ENCODE peak calls at places on chromosomes 7 and 10, in six cellular contexts. One of them, this sample, is unnamed.

GRCh38 chr7:20310963-20311742 is 19.5 kb upstream of the ITGB8 start:
- DNase-seq in mammary epithelial cell: peak
- DNase-seq in upper lobe of right lung: no peak
- DNase-seq in psoas muscle: no peak
- DNase-seq in CD4-positive, alpha-beta T cell: no peak
- DNase-seq in H9: no peak
- DNase-seq in this sample: no peak

GRCh38 chr10:14372616-14373015 is 41.9 kb upstream of the FRMD4A start:
- DNase-seq in mammary epithelial cell: no peak
- DNase-seq in upper lobe of right lung: no peak
- DNase-seq in psoas muscle: no peak
- DNase-seq in CD4-positive, alpha-beta T cell: no peak
- DNase-seq in H9: no peak
- DNase-seq in this sample: no peak

GRCh38 chr10:101774589-101775272 is 1.2 kb downstream of the FGF8 start:
- DNase-seq in mammary epithelial cell: no peak
- DNase-seq in upper lobe of right lung: peak
- DNase-seq in psoas muscle: no peak
- DNase-seq in CD4-positive, alpha-beta T cell: no peak
- DNase-seq in H9: peak
- DNase-seq in this sample: no peak

GRCh38 chr7:65436163-65436562 is 62.5 kb downstream of the ZNF92 start:
- DNase-seq in mammary epithelial cell: no peak
- DNase-seq in upper lobe of right lung: no peak
- DNase-seq in psoas muscle: no peak
- DNase-seq in CD4-positive, alpha-beta T cell: no peak
- DNase-seq in H9: no peak
- DNase-seq in this sample: no peak

GRCh38 chr7:101990811-101991418 is 173.5 kb downstream of the CUX1 start:
- DNase-seq in mammary epithelial cell: no peak
- DNase-seq in upper lobe of right lung: no peak
- DNase-seq in psoas muscle: no peak
- DNase-seq in CD4-positive, alpha-beta T cell: no peak
- DNase-seq in H9: no peak
- DNase-seq in this sample: no peak

GRCh38 chr7:149883452-149883861 is 9.7 kb downstream of the ATP6V0E2 start:
- DNase-seq in mammary epithelial cell: peak
- DNase-seq in upper lobe of right lung: peak
- DNase-seq in psoas muscle: peak
- DNase-seq in CD4-positive, alpha-beta T cell: no peak
- DNase-seq in H9: peak
- DNase-seq in this sample: peak

GRCh38 chr10:73920084-73920483 is 9.2 kb downstream of the PLAU start:
- DNase-seq in mammary epithelial cell: peak
- DNase-seq in upper lobe of right lung: no peak
- DNase-seq in psoas muscle: peak
- DNase-seq in CD4-positive, alpha-beta T cell: no peak
- DNase-seq in H9: no peak
- DNase-seq in this sample: no peak

GRCh38 chr7:147022056-147022455 is 905.5 kb downstream of the CNTNAP2 start:
- DNase-seq in mammary epithelial cell: no peak
- DNase-seq in upper lobe of right lung: no peak
- DNase-seq in psoas muscle: no peak
- DNase-seq in CD4-positive, alpha-beta T cell: no peak
- DNase-seq in H9: no peak
- DNase-seq in this sample: no peak

GRCh38 chr10:93068411-93069244 is 5.1 kb upstream of the CYP26A1 start:
- DNase-seq in mammary epithelial cell: peak
- DNase-seq in upper lobe of right lung: no peak
- DNase-seq in psoas muscle: no peak
- DNase-seq in CD4-positive, alpha-beta T cell: no peak
- DNase-seq in H9: peak
- DNase-seq in this sample: no peak

GRCh38 chr10:38118072-38118807 is 24.1 kb downstream of the ZNF37A start:
- DNase-seq in mammary epithelial cell: no peak
- DNase-seq in upper lobe of right lung: no peak
- DNase-seq in psoas muscle: no peak
- DNase-seq in CD4-positive, alpha-beta T cell: no peak
- DNase-seq in H9: no peak
- DNase-seq in this sample: no peak

GRCh38 chr7:81956520-81956919 is 186.7 kb upstream of the HGF start:
- DNase-seq in mammary epithelial cell: no peak
- DNase-seq in upper lobe of right lung: no peak
- DNase-seq in psoas muscle: no peak
- DNase-seq in CD4-positive, alpha-beta T cell: no peak
- DNase-seq in H9: no peak
- DNase-seq in this sample: no peak

GRCh38 chr10:35574924-35575352 is 30.2 kb upstream of the GJD4 start:
- DNase-seq in mammary epithelial cell: no peak
- DNase-seq in upper lobe of right lung: no peak
- DNase-seq in psoas muscle: no peak
- DNase-seq in CD4-positive, alpha-beta T cell: no peak
- DNase-seq in H9: peak
- DNase-seq in this sample: no peak

GRCh38 chr10:61066661-61067353 is 122.8 kb upstream of the RHOBTB1 start:
- DNase-seq in mammary epithelial cell: no peak
- DNase-seq in upper lobe of right lung: no peak
- DNase-seq in psoas muscle: no peak
- DNase-seq in CD4-positive, alpha-beta T cell: no peak
- DNase-seq in H9: no peak
- DNase-seq in this sample: no peak

GRCh38 chr10:102596506-102596971 is 47.7 kb upstream of the TRIM8 start:
- DNase-seq in mammary epithelial cell: peak
- DNase-seq in upper lobe of right lung: no peak
- DNase-seq in psoas muscle: no peak
- DNase-seq in CD4-positive, alpha-beta T cell: no peak
- DNase-seq in H9: peak
- DNase-seq in this sample: no peak

GRCh38 chr7:38318803-38319416 is 45.5 kb upstream of the TARP start:
- DNase-seq in mammary epithelial cell: peak
- DNase-seq in upper lobe of right lung: no peak
- DNase-seq in psoas muscle: no peak
- DNase-seq in CD4-positive, alpha-beta T cell: no peak
- DNase-seq in H9: peak
- DNase-seq in this sample: peak

GRCh38 chr7:31458203-31458602 is 55.7 kb upstream of the ITPRID1 start:
- DNase-seq in mammary epithelial cell: no peak
- DNase-seq in upper lobe of right lung: no peak
- DNase-seq in psoas muscle: no peak
- DNase-seq in CD4-positive, alpha-beta T cell: no peak
- DNase-seq in H9: no peak
- DNase-seq in this sample: no peak

GRCh38 chr10:77351386-77351785 is 286.2 kb downstream of the KCNMA1 start:
- DNase-seq in mammary epithelial cell: no peak
- DNase-seq in upper lobe of right lung: no peak
- DNase-seq in psoas muscle: no peak
- DNase-seq in CD4-positive, alpha-beta T cell: no peak
- DNase-seq in H9: no peak
- DNase-seq in this sample: no peak

GRCh38 chr7:73738612-73739386 is at the start of gene ABHD11:
- DNase-seq in mammary epithelial cell: peak
- DNase-seq in upper lobe of right lung: peak
- DNase-seq in psoas muscle: peak
- DNase-seq in CD4-positive, alpha-beta T cell: peak
- DNase-seq in H9: peak
- DNase-seq in this sample: peak

GRCh38 chr7:22564511-22565045 is 64.6 kb upstream of the STEAP1B start:
- DNase-seq in mammary epithelial cell: peak
- DNase-seq in upper lobe of right lung: no peak
- DNase-seq in psoas muscle: peak
- DNase-seq in CD4-positive, alpha-beta T cell: no peak
- DNase-seq in H9: no peak
- DNase-seq in this sample: no peak

GRCh38 chr7:47836513-47837202 is 111.6 kb downstream of the PKD1L1 start:
- DNase-seq in mammary epithelial cell: no peak
- DNase-seq in upper lobe of right lung: no peak
- DNase-seq in psoas muscle: no peak
- DNase-seq in CD4-positive, alpha-beta T cell: no peak
- DNase-seq in H9: no peak
- DNase-seq in this sample: peak

GRCh38 chr7:111374027-111374426 is 188.3 kb downstream of the IMMP2L start:
- DNase-seq in mammary epithelial cell: no peak
- DNase-seq in upper lobe of right lung: no peak
- DNase-seq in psoas muscle: no peak
- DNase-seq in CD4-positive, alpha-beta T cell: no peak
- DNase-seq in H9: no peak
- DNase-seq in this sample: no peak

GRCh38 chr7:93053946-93054943 is 63.5 kb downstream of the SAMD9 start:
- DNase-seq in mammary epithelial cell: no peak
- DNase-seq in upper lobe of right lung: no peak
- DNase-seq in psoas muscle: peak
- DNase-seq in CD4-positive, alpha-beta T cell: no peak
- DNase-seq in H9: no peak
- DNase-seq in this sample: no peak

GRCh38 chr7:100612730-100613446 is 548 bp downstream of the MOSPD3 start:
- DNase-seq in mammary epithelial cell: no peak
- DNase-seq in upper lobe of right lung: peak
- DNase-seq in psoas muscle: no peak
- DNase-seq in CD4-positive, alpha-beta T cell: peak
- DNase-seq in H9: peak
- DNase-seq in this sample: no peak

DNA sequence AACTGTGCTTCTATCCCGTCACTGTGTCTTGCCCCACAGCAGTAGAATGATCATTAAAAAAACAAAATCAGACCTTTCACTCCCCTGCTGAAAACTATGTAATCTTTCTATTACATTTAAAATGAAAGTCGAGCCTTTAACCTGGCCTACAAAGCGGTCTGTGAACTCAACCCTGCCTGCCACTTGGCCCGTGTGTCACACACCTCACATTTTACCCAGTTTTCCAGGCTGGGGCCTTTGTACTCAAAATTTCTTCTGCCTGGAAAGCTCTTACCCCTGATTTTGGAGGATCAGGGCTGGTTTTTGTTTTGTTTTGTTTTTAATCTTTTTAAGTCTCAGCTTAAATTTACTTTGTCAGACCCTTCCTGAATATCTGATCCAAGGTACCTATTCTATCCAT is 82.1 kb downstream of the UBE2H start:
- DNase-seq in mammary epithelial cell: no peak
- DNase-seq in upper lobe of right lung: no peak
- DNase-seq in psoas muscle: no peak
- DNase-seq in CD4-positive, alpha-beta T cell: no peak
- DNase-seq in H9: no peak
- DNase-seq in this sample: no peak
- H3K27ac ChIP-seq in mammary epithelial cell: no peak
- H3K27ac ChIP-seq in upper lobe of right lung: no peak
- H3K27ac ChIP-seq in psoas muscle: peak
- H3K27ac ChIP-seq in CD4-positive, alpha-beta T cell: no peak
- H3K27ac ChIP-seq in H9: no peak
- H3K27ac ChIP-seq in this sample: no peak

GRCh38 chr10:50361946-50362345 is 110.6 kb upstream of the ASAH2 start:
- DNase-seq in mammary epithelial cell: no peak
- DNase-seq in upper lobe of right lung: no peak
- DNase-seq in psoas muscle: no peak
- DNase-seq in CD4-positive, alpha-beta T cell: no peak
- DNase-seq in H9: no peak
- DNase-seq in this sample: no peak

GRCh38 chr10:50360077-50360476 is 108.8 kb upstream of the ASAH2 start:
- DNase-seq in mammary epithelial cell: no peak
- DNase-seq in upper lobe of right lung: no peak
- DNase-seq in psoas muscle: no peak
- DNase-seq in CD4-positive, alpha-beta T cell: no peak
- DNase-seq in H9: no peak
- DNase-seq in this sample: no peak

GRCh38 chr10:50360486-50360885 is 109.2 kb upstream of the ASAH2 start:
- DNase-seq in mammary epithelial cell: no peak
- DNase-seq in upper lobe of right lung: no peak
- DNase-seq in psoas muscle: no peak
- DNase-seq in CD4-positive, alpha-beta T cell: no peak
- DNase-seq in H9: no peak
- DNase-seq in this sample: no peak

GRCh38 chr10:50358411-50358810 is 107.1 kb upstream of the ASAH2 start:
- DNase-seq in mammary epithelial cell: no peak
- DNase-seq in upper lobe of right lung: no peak
- DNase-seq in psoas muscle: no peak
- DNase-seq in CD4-positive, alpha-beta T cell: no peak
- DNase-seq in H9: no peak
- DNase-seq in this sample: no peak

DNA sequence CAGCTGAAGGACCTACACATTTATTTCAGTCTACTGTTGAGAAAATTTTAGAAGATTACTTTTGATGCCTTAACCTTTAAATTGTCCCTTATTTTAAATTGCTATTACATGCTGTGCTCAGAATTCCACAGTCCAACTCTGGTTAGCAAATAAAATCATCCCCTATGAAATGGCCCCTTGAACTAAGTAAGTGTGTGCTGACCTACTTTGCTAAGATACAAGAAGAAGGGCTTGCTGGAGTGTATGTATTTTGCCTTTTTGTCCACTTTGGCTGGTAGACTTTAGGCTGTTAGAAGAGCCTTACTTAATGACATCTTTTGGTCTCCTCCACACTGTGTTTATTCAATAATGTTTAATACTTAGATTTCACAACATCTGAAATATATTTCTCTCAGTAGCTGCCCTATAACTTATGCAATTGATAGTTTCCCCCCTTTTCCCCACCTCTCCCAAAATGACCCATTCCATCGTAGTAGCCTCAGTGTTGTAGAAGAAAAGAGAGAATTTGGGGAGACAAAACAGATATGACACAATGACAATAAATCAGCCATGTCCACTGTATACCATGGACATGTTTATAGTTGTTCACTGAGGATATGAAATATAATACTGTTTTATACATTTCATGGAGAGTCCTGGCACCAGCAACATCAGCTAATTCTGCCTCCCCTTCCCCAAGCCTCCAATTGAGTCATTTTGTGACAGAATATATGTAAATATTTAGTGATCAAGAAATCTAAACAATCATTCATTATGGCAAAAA is 107.8 kb upstream of the ASAH2 start:
- DNase-seq in mammary epithelial cell: no peak
- DNase-seq in upper lobe of right lung: no peak
- DNase-seq in psoas muscle: no peak
- DNase-seq in CD4-positive, alpha-beta T cell: no peak
- DNase-seq in H9: no peak
- DNase-seq in this sample: no peak
- H3K27ac ChIP-seq in mammary epithelial cell: no peak
- H3K27ac ChIP-seq in upper lobe of right lung: no peak
- H3K27ac ChIP-seq in psoas muscle: no peak
- H3K27ac ChIP-seq in CD4-positive, alpha-beta T cell: no peak
- H3K27ac ChIP-seq in H9: no peak
- H3K27ac ChIP-seq in this sample: peak

GRCh38 chr10:79425074-79425532 is 20.3 kb downstream of the ZCCHC24 start:
- DNase-seq in mammary epithelial cell: no peak
- DNase-seq in upper lobe of right lung: no peak
- DNase-seq in psoas muscle: no peak
- DNase-seq in CD4-positive, alpha-beta T cell: no peak
- DNase-seq in H9: no peak
- DNase-seq in this sample: no peak
- H3K27ac ChIP-seq in mammary epithelial cell: no peak
- H3K27ac ChIP-seq in upper lobe of right lung: peak
- H3K27ac ChIP-seq in psoas muscle: peak
- H3K27ac ChIP-seq in CD4-positive, alpha-beta T cell: no peak
- H3K27ac ChIP-seq in H9: no peak
- H3K27ac ChIP-seq in this sample: peak

DNA sequence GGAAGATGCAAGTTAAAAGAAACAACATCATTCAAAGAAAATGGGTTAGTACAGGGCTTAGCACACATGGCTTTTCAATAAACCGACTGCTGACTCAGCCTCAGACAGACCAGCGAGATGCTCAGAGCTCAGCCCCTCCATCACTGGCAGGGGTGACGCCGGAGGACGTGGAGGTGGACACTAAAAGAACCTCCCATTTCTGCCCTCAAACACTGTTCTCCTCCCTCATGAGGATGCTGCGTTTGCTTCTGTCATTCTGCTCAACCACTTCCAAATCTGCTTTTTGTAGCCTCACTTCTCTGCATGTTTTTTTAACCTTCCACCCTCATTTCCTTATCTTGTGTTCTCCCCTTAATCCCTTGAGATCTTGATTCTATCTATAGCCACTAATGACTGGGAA is 15.3 kb downstream of the DENND11 start:
- DNase-seq in mammary epithelial cell: no peak
- DNase-seq in upper lobe of right lung: no peak
- DNase-seq in psoas muscle: no peak
- DNase-seq in CD4-positive, alpha-beta T cell: no peak
- DNase-seq in H9: no peak
- DNase-seq in this sample: no peak
- H3K27ac ChIP-seq in mammary epithelial cell: no peak
- H3K27ac ChIP-seq in upper lobe of right lung: peak
- H3K27ac ChIP-seq in psoas muscle: no peak
- H3K27ac ChIP-seq in CD4-positive, alpha-beta T cell: no peak
- H3K27ac ChIP-seq in H9: no peak
- H3K27ac ChIP-seq in this sample: peak

This sample was measured in dorsolateral prefrontal cortex.